ENCODE peak calls at places on chromosomes 4 and X, in four cellular contexts. S is lung; G is stimulated activated naive CD8-positive, alpha-beta T cell treated with anti-CD3 and anti-CD28 coated beads, Interleukin-15, Interleukin-2, amounts not matched to agents 100 U/mL and 50 U/mL, for 24 hours; R is effector memory CD8-positive, alpha-beta T cell. P is an unnamed sample.

GRCh38 chrX:15328131-15328530 is 7.2 kb downstream of the PIGA start:
- ATAC-seq in G (no peak), S (no peak), R (no peak), P (no peak)

GRCh38 chrX:110795645-110796510 is at the start of gene CHRDL1:
- ATAC-seq in G (no peak), R (no peak), S (peak; percentile 27), P (no peak)

GRCh38 chr4:6044805-6045204 is 26.6 kb upstream of the C4orf50 start:
- ATAC-seq in R (no peak), G (no peak), S (no peak), P (no peak)

GRCh38 chr4:153082322-153083301 is 121.6 kb upstream of the TRIM2 start:
- ATAC-seq in S (no peak), G (peak; percentile 5), R (peak; percentile 21), P (peak; percentile 71)

GRCh38 chr4:139584784-139585183 is 28.8 kb upstream of the SETD7 start:
- ATAC-seq in G (no peak), S (no peak), R (no peak), P (no peak)

GRCh38 chr4:98891533-98892337 is 37.2 kb downstream of the EIF4E start:
- ATAC-seq in S (no peak), G (no peak), R (no peak), P (no peak)

GRCh38 chr4:98571161-98571786 is 87.1 kb downstream of the TSPAN5 start:
- ATAC-seq in G (peak; percentile 64), R (no peak), S (no peak), P (no peak)

GRCh38 chr4:8188743-8189550 is 10.1 kb upstream of the SH3TC1 start:
- ATAC-seq in S (peak; percentile 44), R (no peak), G (no peak), P (no peak)

GRCh38 chrX:66200050-66200664 is 36.1 kb downstream of the HEPH start:
- ATAC-seq in R (no peak), G (no peak), S (no peak), P (no peak)

GRCh38 chr4:154384012-154384411 is 107.6 kb downstream of the DCHS2 start:
- ATAC-seq in R (no peak), S (no peak), G (no peak), P (no peak)

GRCh38 chr4:13364178-13364577 is 120.0 kb downstream of the RAB28 start:
- ATAC-seq in S (no peak), R (no peak), G (no peak), P (no peak)